ENCODE peak calls at places on chromosomes 12 and 14, in seven cellular contexts. One of them, this sample, is unnamed.

GRCh38 chr14:20332386-20332945 is 613 bp downstream of the CCNB1IP1 start:
- DNase-seq in lower leg skin: no peak
- DNase-seq in pancreas: peak; percentile 24
- DNase-seq in AG04449: no peak
- DNase-seq in heart left ventricle: no peak
- DNase-seq in right lobe of liver: no peak
- DNase-seq in AG10803: peak; percentile 9
- DNase-seq in this sample: no peak

GRCh38 chr12:59615392-59616165 is 19.8 kb downstream of the SLC16A7 start:
- DNase-seq in lower leg skin: no peak
- DNase-seq in pancreas: peak; percentile 21
- DNase-seq in AG04449: no peak
- DNase-seq in heart left ventricle: peak; percentile 74
- DNase-seq in right lobe of liver: no peak
- DNase-seq in AG10803: no peak
- DNase-seq in this sample: no peak

GRCh38 chr12:52053570-52054209 is 2.4 kb downstream of the NR4A1 start:
- DNase-seq in lower leg skin: no peak
- DNase-seq in pancreas: no peak
- DNase-seq in AG04449: no peak
- DNase-seq in heart left ventricle: peak; percentile 62
- DNase-seq in right lobe of liver: no peak
- DNase-seq in AG10803: no peak
- DNase-seq in this sample: no peak

GRCh38 chr12:57534991-57535543 is 11.9 kb downstream of the DCTN2 start:
- DNase-seq in lower leg skin: no peak
- DNase-seq in pancreas: no peak
- DNase-seq in AG04449: no peak
- DNase-seq in heart left ventricle: no peak
- DNase-seq in right lobe of liver: no peak
- DNase-seq in AG10803: no peak
- DNase-seq in this sample: no peak

GRCh38 chr12:28415755-28416154 is 225.5 kb downstream of the CCDC91 start:
- DNase-seq in lower leg skin: no peak
- DNase-seq in pancreas: no peak
- DNase-seq in AG04449: peak; percentile 55
- DNase-seq in heart left ventricle: no peak
- DNase-seq in right lobe of liver: no peak
- DNase-seq in AG10803: peak; percentile 90
- DNase-seq in this sample: peak; percentile 49

GRCh38 chr12:115354007-115354452 is 670.1 kb upstream of the TBX3 start:
- DNase-seq in lower leg skin: peak; percentile 89
- DNase-seq in pancreas: peak; percentile 10
- DNase-seq in AG04449: peak; percentile 88
- DNase-seq in heart left ventricle: peak; percentile 22
- DNase-seq in right lobe of liver: no peak
- DNase-seq in AG10803: peak; percentile 94
- DNase-seq in this sample: peak; percentile 90

GRCh38 chr12:53048033-53048779 is 1.7 kb upstream of the TNS2 start:
- DNase-seq in lower leg skin: no peak
- DNase-seq in pancreas: peak; percentile 86
- DNase-seq in AG04449: no peak
- DNase-seq in heart left ventricle: peak; percentile 82
- DNase-seq in right lobe of liver: peak; percentile 89
- DNase-seq in AG10803: peak; percentile 44
- DNase-seq in this sample: no peak

GRCh38 chr12:108856428-108857157 is 790 bp downstream of the SSH1 start:
- DNase-seq in lower leg skin: no peak
- DNase-seq in pancreas: peak; percentile 56
- DNase-seq in AG04449: no peak
- DNase-seq in heart left ventricle: peak; percentile 80
- DNase-seq in right lobe of liver: peak; percentile 87
- DNase-seq in AG10803: peak; percentile 93
- DNase-seq in this sample: peak; percentile 65

GRCh38 chr14:30915596-30915995 is 41.2 kb downstream of the COCH start:
- DNase-seq in lower leg skin: no peak
- DNase-seq in pancreas: no peak
- DNase-seq in AG04449: no peak
- DNase-seq in heart left ventricle: no peak
- DNase-seq in right lobe of liver: no peak
- DNase-seq in AG10803: no peak
- DNase-seq in this sample: no peak

GRCh38 chr12:64889434-64890216 is 65.2 kb downstream of the TBC1D30 start:
- DNase-seq in lower leg skin: no peak
- DNase-seq in pancreas: no peak
- DNase-seq in AG04449: no peak
- DNase-seq in heart left ventricle: no peak
- DNase-seq in right lobe of liver: no peak
- DNase-seq in AG10803: no peak
- DNase-seq in this sample: no peak

GRCh38 chr14:87805315-87805723 is 187.7 kb downstream of the GALC start:
- DNase-seq in lower leg skin: no peak
- DNase-seq in pancreas: peak; percentile 12
- DNase-seq in AG04449: no peak
- DNase-seq in heart left ventricle: peak; percentile 37
- DNase-seq in right lobe of liver: no peak
- DNase-seq in AG10803: peak; percentile 38
- DNase-seq in this sample: no peak

GRCh38 chr12:52515927-52516831 is 4.0 kb downstream of the KRT5 start:
- DNase-seq in lower leg skin: peak; percentile 13
- DNase-seq in pancreas: no peak
- DNase-seq in AG04449: no peak
- DNase-seq in heart left ventricle: no peak
- DNase-seq in right lobe of liver: no peak
- DNase-seq in AG10803: peak; percentile 39
- DNase-seq in this sample: no peak

GRCh38 chr12:57470286-57470969 is 9.2 kb downstream of the ARHGAP9 start:
- DNase-seq in lower leg skin: no peak
- DNase-seq in pancreas: no peak
- DNase-seq in AG04449: no peak
- DNase-seq in heart left ventricle: no peak
- DNase-seq in right lobe of liver: no peak
- DNase-seq in AG10803: no peak
- DNase-seq in this sample: no peak

GRCh38 chr12:85575115-85576096 is 260.8 kb downstream of the RASSF9 start:
- DNase-seq in lower leg skin: peak; percentile 44
- DNase-seq in pancreas: peak; percentile 11
- DNase-seq in AG04449: no peak
- DNase-seq in heart left ventricle: peak; percentile 26
- DNase-seq in right lobe of liver: no peak
- DNase-seq in AG10803: peak; percentile 60
- DNase-seq in this sample: peak; percentile 25

GRCh38 chr14:65238456-65238855 is 136.1 kb upstream of the MAX start:
- DNase-seq in lower leg skin: no peak
- DNase-seq in pancreas: no peak
- DNase-seq in AG04449: no peak
- DNase-seq in heart left ventricle: no peak
- DNase-seq in right lobe of liver: no peak
- DNase-seq in AG10803: peak; percentile 94
- DNase-seq in this sample: no peak

GRCh38 chr12:48810817-48811453 is 7.4 kb upstream of the CACNB3 start:
- DNase-seq in lower leg skin: no peak
- DNase-seq in pancreas: no peak
- DNase-seq in AG04449: peak; percentile 78
- DNase-seq in heart left ventricle: no peak
- DNase-seq in right lobe of liver: no peak
- DNase-seq in AG10803: peak; percentile 80
- DNase-seq in this sample: peak; percentile 67

GRCh38 chr12:90672081-90672480 is 282.9 kb downstream of the CCER1 start:
- DNase-seq in lower leg skin: no peak
- DNase-seq in pancreas: no peak
- DNase-seq in AG04449: no peak
- DNase-seq in heart left ventricle: no peak
- DNase-seq in right lobe of liver: no peak
- DNase-seq in AG10803: no peak
- DNase-seq in this sample: no peak

GRCh38 chr12:112979281-112979680 is 962 bp downstream of the OAS2 start:
- DNase-seq in lower leg skin: no peak
- DNase-seq in pancreas: no peak
- DNase-seq in AG04449: no peak
- DNase-seq in heart left ventricle: peak; percentile 27
- DNase-seq in right lobe of liver: no peak
- DNase-seq in AG10803: no peak
- DNase-seq in this sample: no peak

GRCh38 chr12:98955284-98955683 is 310.2 kb downstream of the APAF1 start:
- DNase-seq in lower leg skin: no peak
- DNase-seq in pancreas: no peak
- DNase-seq in AG04449: no peak
- DNase-seq in heart left ventricle: no peak
- DNase-seq in right lobe of liver: no peak
- DNase-seq in AG10803: peak; percentile 1
- DNase-seq in this sample: no peak
- TF ChIP-seq CTCF in lower leg skin: no peak
- TF ChIP-seq CTCF in pancreas: no peak
- TF ChIP-seq CTCF in AG04449: peak; percentile 14
- TF ChIP-seq CTCF in heart left ventricle: no peak
- TF ChIP-seq CTCF in right lobe of liver: no peak
- TF ChIP-seq CTCF in AG10803: peak; percentile 37
- TF ChIP-seq CTCF in this sample: no peak

GRCh38 chr14:104550849-104551728 is 28.5 kb upstream of the C14orf180 start:
- DNase-seq in lower leg skin: no peak
- DNase-seq in pancreas: no peak
- DNase-seq in AG04449: no peak
- DNase-seq in heart left ventricle: peak; percentile 11
- DNase-seq in right lobe of liver: peak; percentile 37
- DNase-seq in AG10803: no peak
- DNase-seq in this sample: no peak

GRCh38 chr14:104552738-104553125 is 26.8 kb upstream of the C14orf180 start:
- DNase-seq in lower leg skin: no peak
- DNase-seq in pancreas: no peak
- DNase-seq in AG04449: no peak
- DNase-seq in heart left ventricle: peak; percentile 1
- DNase-seq in right lobe of liver: no peak
- DNase-seq in AG10803: no peak
- DNase-seq in this sample: no peak

GRCh38 chr14:104550340-104550848 is 29.2 kb upstream of the C14orf180 start:
- DNase-seq in lower leg skin: no peak
- DNase-seq in pancreas: no peak
- DNase-seq in AG04449: no peak
- DNase-seq in heart left ventricle: no peak
- DNase-seq in right lobe of liver: no peak
- DNase-seq in AG10803: no peak
- DNase-seq in this sample: no peak

GRCh38 chr14:104553166-104554087 is 26.1 kb upstream of the C14orf180 start:
- DNase-seq in lower leg skin: no peak
- DNase-seq in pancreas: no peak
- DNase-seq in AG04449: no peak
- DNase-seq in heart left ventricle: peak; percentile 14
- DNase-seq in right lobe of liver: peak; percentile 44
- DNase-seq in AG10803: no peak
- DNase-seq in this sample: no peak

GRCh38 chr14:104551851-104552737 is 27.5 kb upstream of the C14orf180 start:
- DNase-seq in lower leg skin: no peak
- DNase-seq in pancreas: no peak
- DNase-seq in AG04449: no peak
- DNase-seq in heart left ventricle: peak; percentile 11
- DNase-seq in right lobe of liver: peak; percentile 49
- DNase-seq in AG10803: no peak
- DNase-seq in this sample: no peak
- TF ChIP-seq CTCF in lower leg skin: no peak
- TF ChIP-seq CTCF in pancreas: no peak
- TF ChIP-seq CTCF in AG04449: no peak
- TF ChIP-seq CTCF in heart left ventricle: no peak
- TF ChIP-seq CTCF in right lobe of liver: no peak
- TF ChIP-seq CTCF in AG10803: no peak
- TF ChIP-seq CTCF in this sample: no peak

GRCh38 chr14:21990116-21990515 is 316.5 kb upstream of the OR4E1 start:
- DNase-seq in lower leg skin: no peak
- DNase-seq in pancreas: no peak
- DNase-seq in AG04449: no peak
- DNase-seq in heart left ventricle: no peak
- DNase-seq in right lobe of liver: no peak
- DNase-seq in AG10803: no peak
- DNase-seq in this sample: no peak

GRCh38 chr14:21985081-21985480 is 311.5 kb upstream of the OR4E1 start:
- DNase-seq in lower leg skin: no peak
- DNase-seq in pancreas: no peak
- DNase-seq in AG04449: no peak
- DNase-seq in heart left ventricle: no peak
- DNase-seq in right lobe of liver: no peak
- DNase-seq in AG10803: no peak
- DNase-seq in this sample: no peak

GRCh38 chr14:21989090-21989489 is 315.5 kb upstream of the OR4E1 start:
- DNase-seq in lower leg skin: no peak
- DNase-seq in pancreas: no peak
- DNase-seq in AG04449: no peak
- DNase-seq in heart left ventricle: no peak
- DNase-seq in right lobe of liver: no peak
- DNase-seq in AG10803: no peak
- DNase-seq in this sample: no peak

GRCh38 chr14:21988413-21988812 is 314.8 kb upstream of the OR4E1 start:
- DNase-seq in lower leg skin: no peak
- DNase-seq in pancreas: no peak
- DNase-seq in AG04449: no peak
- DNase-seq in heart left ventricle: no peak
- DNase-seq in right lobe of liver: no peak
- DNase-seq in AG10803: no peak
- DNase-seq in this sample: no peak

GRCh38 chr14:21987937-21988336 is 314.3 kb upstream of the OR4E1 start:
- DNase-seq in lower leg skin: no peak
- DNase-seq in pancreas: no peak
- DNase-seq in AG04449: no peak
- DNase-seq in heart left ventricle: no peak
- DNase-seq in right lobe of liver: no peak
- DNase-seq in AG10803: peak; percentile 3
- DNase-seq in this sample: no peak
- TF ChIP-seq CTCF in lower leg skin: no peak
- TF ChIP-seq CTCF in pancreas: no peak
- TF ChIP-seq CTCF in AG04449: no peak
- TF ChIP-seq CTCF in heart left ventricle: no peak
- TF ChIP-seq CTCF in right lobe of liver: peak; percentile 14
- TF ChIP-seq CTCF in AG10803: peak; percentile 31
- TF ChIP-seq CTCF in this sample: peak; percentile 7

DNA sequence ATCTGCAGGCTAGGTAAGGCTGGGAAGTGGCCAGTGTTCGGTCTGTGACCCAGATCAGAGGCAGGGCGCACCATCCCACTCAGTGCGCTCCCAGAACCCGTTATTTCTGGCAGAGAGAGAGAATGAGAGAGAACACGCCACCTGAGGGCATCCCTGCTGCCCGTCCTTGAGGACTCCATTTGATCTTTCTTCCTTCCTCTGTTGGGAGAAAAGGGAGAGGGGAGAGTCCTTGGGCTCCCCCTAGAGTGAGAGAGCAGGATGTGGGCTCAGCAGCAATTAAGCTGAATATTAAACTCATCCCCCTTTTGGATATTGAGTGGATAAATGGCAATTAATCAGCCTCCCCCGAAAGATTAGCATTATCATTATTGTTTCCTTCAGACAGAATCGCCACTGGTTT is 70.6 kb downstream of the IFT43 start:
- DNase-seq in lower leg skin: no peak
- DNase-seq in pancreas: no peak
- DNase-seq in AG04449: no peak
- DNase-seq in heart left ventricle: no peak
- DNase-seq in right lobe of liver: no peak
- DNase-seq in AG10803: no peak
- DNase-seq in this sample: no peak
- TF ChIP-seq CTCF in lower leg skin: no peak
- TF ChIP-seq CTCF in pancreas: no peak
- TF ChIP-seq CTCF in AG04449: peak; percentile 45
- TF ChIP-seq CTCF in heart left ventricle: no peak
- TF ChIP-seq CTCF in right lobe of liver: no peak
- TF ChIP-seq CTCF in AG10803: peak; percentile 44
- TF ChIP-seq CTCF in this sample: peak; percentile 28